ENCODE peak calls at places on chromosomes 16 and 17, in eight cellular contexts. Z, I, W, R, J, U, V and N are unnamed samples. For H3K27me3 and H3K36me3, the result is how much of the 10 kb centered on the place peaks cover.

GRCh38 chr17:1180434-1180742 is 607 bp upstream of the ABR start:
- DNase-seq in Z (no peak), I (no peak), W (no peak), R (no peak), J (no peak), U (no peak), V (no peak), N (no peak)

GRCh38 chr17:34562387-34562786 is 17.0 kb upstream of the TMEM132E start:
- DNase-seq in Z (no peak), I (no peak), W (no peak), R (no peak), J (no peak), U (no peak), V (no peak), N (no peak)

GRCh38 chr17:9802294-9802693 is 10.9 kb upstream of the DHRS7C start:
- DNase-seq in Z (peak), I (no peak), W (peak), R (no peak), J (no peak), U (no peak), V (peak), N (peak)

GRCh38 chr17:2688351-2689342 is 22.9 kb downstream of the CLUH start:
- DNase-seq in Z (no peak), I (peak), W (no peak), R (no peak), J (peak), U (no peak), V (peak), N (no peak)

GRCh38 chr17:42900460-42901331 is at the start of gene G6PC1:
- DNase-seq in Z (no peak), I (no peak), W (no peak), R (no peak), J (no peak), U (no peak), V (no peak), N (no peak)

GRCh38 chr17:50144845-50145531 is 5.5 kb downstream of the PPP1R9B start:
- DNase-seq in Z (no peak), I (peak), W (no peak), R (no peak), J (no peak), U (no peak), V (peak), N (no peak)

GRCh38 chr17:55266051-55266957 is 1.5 kb downstream of the HLF start:
- DNase-seq in Z (no peak), I (no peak), W (no peak), R (no peak), J (no peak), U (no peak), V (peak), N (no peak)

GRCh38 chr17:8289103-8289397 is 580 bp downstream of the RANGRF start:
- DNase-seq in Z (no peak), I (no peak), W (peak), R (no peak), J (peak), U (no peak), V (no peak), N (peak)

GRCh38 chr16:72854537-72854936 is 193.4 kb downstream of the ZFHX3 start:
- DNase-seq in Z (no peak), I (no peak), W (no peak), R (no peak), J (no peak), U (no peak), V (no peak), N (no peak)

GRCh38 chr16:69119536-69119935 is 12.9 kb downstream of the CHTF8 start:
- DNase-seq in Z (no peak), I (peak), W (no peak), R (no peak), J (no peak), U (no peak), V (no peak), N (no peak)

GRCh38 chr16:85490971-85491771 is 122.0 kb upstream of the GSE1 start:
- DNase-seq in Z (peak), I (peak), W (no peak), R (no peak), J (no peak), U (no peak), V (no peak), N (no peak)

GRCh38 chr16:6573577-6573976 is 759.1 kb upstream of the RBFOX1 start:
- DNase-seq in Z (no peak), I (no peak), W (no peak), R (no peak), J (no peak), U (peak), V (peak), N (no peak)

GRCh38 chr16:24075929-24076716 is 180.0 kb upstream of the CACNG3 start:
- DNase-seq in Z (no peak), I (no peak), W (no peak), R (no peak), J (no peak), U (peak), V (no peak), N (no peak)

GRCh38 chr17:39670746-39671145 is 2.5 kb downstream of the PNMT start:
- DNase-seq in Z (no peak), I (no peak), W (no peak), R (no peak), J (no peak), U (no peak), V (no peak), N (no peak)

GRCh38 chr17:59366773-59367656 is 35.6 kb downstream of the YPEL2 start:
- DNase-seq in Z (no peak), I (peak), W (peak), R (peak), J (peak), U (no peak), V (peak), N (peak)

GRCh38 chr17:16820979-16821543 is 131.0 kb downstream of the CCDC144A start:
- DNase-seq in Z (no peak), I (no peak), W (no peak), R (no peak), J (no peak), U (no peak), V (no peak), N (no peak)

GRCh38 chr16:62021295-62021694 is 14.9 kb downstream of the CDH8 start:
- DNase-seq in Z (no peak), I (no peak), W (no peak), R (no peak), J (no peak), U (no peak), V (no peak), N (peak)

GRCh38 chr16:58032710-58033293 is 7.2 kb downstream of the MMP15 start:
- DNase-seq in Z (peak), I (peak), W (no peak), R (no peak), J (peak), U (no peak), V (peak), N (no peak)

GRCh38 chr16:88875703-88876234 is 9.3 kb upstream of the PABPN1L start:
- DNase-seq in Z (no peak), I (no peak), W (no peak), R (no peak), J (no peak), U (no peak), V (no peak), N (no peak)

GRCh38 chr16:66486773-66487579 is 59.9 kb downstream of the BEAN1 start:
- DNase-seq in Z (peak), I (no peak), W (peak), R (peak), J (no peak), U (no peak), V (peak), N (peak)

GRCh38 chr16:58286280-58286679 is 8.5 kb downstream of the PRSS54 start:
- DNase-seq in Z (no peak), I (no peak), W (no peak), R (no peak), J (no peak), U (no peak), V (no peak), N (no peak)

GRCh38 chr17:80441133-80441578 is 26.2 kb downstream of the ENDOV start:
- DNase-seq in Z (peak), I (no peak), W (no peak), R (no peak), J (no peak), U (peak), V (no peak), N (peak)

GRCh38 chr17:48729335-48730239 is 1.0 kb upstream of the HOXB13 start:
- DNase-seq in Z (no peak), I (no peak), W (no peak), R (no peak), J (no peak), U (no peak), V (no peak), N (peak)

GRCh38 chr16:57798267-57798810 is 4.0 kb downstream of the KIFC3 start:
- DNase-seq in Z (no peak), I (no peak), W (no peak), R (no peak), J (peak), U (no peak), V (no peak), N (no peak)

GRCh38 chr16:79261461-79261860 is 339.1 kb downstream of the MAF start:
- DNase-seq in Z (no peak), I (no peak), W (no peak), R (no peak), J (peak), U (peak), V (peak), N (peak)

GRCh38 chr17:32912218-32912897 is 15.6 kb upstream of the TMEM98 start:
- DNase-seq in Z (peak), I (peak), W (peak), R (peak), J (peak), U (no peak), V (peak), N (peak)

GRCh38 chr17:20158580-20158979 is 149.4 kb downstream of the SPECC1 start:
- DNase-seq in Z (no peak), I (no peak), W (no peak), R (no peak), J (no peak), U (no peak), V (no peak), N (no peak)

GRCh38 chr16:48491517-48491916 is 106.3 kb upstream of the SIAH1 start:
- DNase-seq in Z (peak), I (no peak), W (no peak), R (no peak), J (no peak), U (no peak), V (no peak), N (peak)

GRCh38 chr16:73040136-73040535 is 7.8 kb downstream of the ZFHX3 start:
- DNase-seq in Z (no peak), I (no peak), W (no peak), R (peak), J (no peak), U (peak), V (no peak), N (no peak)

GRCh38 chr17:1039511-1040215 is 42.7 kb downstream of the TIMM22 start:
- DNase-seq in Z (peak), I (peak), W (no peak), R (peak), J (peak), U (no peak), V (peak), N (no peak)

GRCh38 chr17:46738544-46738943 is 79.9 kb downstream of the WNT3 start:
- DNase-seq in Z (no peak), I (no peak), W (no peak), R (no peak), J (no peak), U (no peak), V (no peak), N (no peak)

GRCh38 chr16:12392585-12393089 is 411.1 kb downstream of the CPPED1 start:
- DNase-seq in Z (no peak), I (peak), W (no peak), R (no peak), J (no peak), U (no peak), V (no peak), N (no peak)

GRCh38 chr16:85682516-85682915 is 6.2 kb downstream of the GINS2 start:
- DNase-seq in Z (no peak), I (no peak), W (no peak), R (no peak), J (no peak), U (no peak), V (no peak), N (no peak)

GRCh38 chr16:30567991-30568638 is 3.4 kb downstream of the ZNF688 start:
- DNase-seq in Z (peak), I (no peak), W (peak), R (no peak), J (no peak), U (no peak), V (no peak), N (no peak)

GRCh38 chr17:33055746-33056145 is 64.1 kb downstream of the SPACA3 start:
- DNase-seq in Z (no peak), I (no peak), W (no peak), R (no peak), J (no peak), U (no peak), V (no peak), N (no peak)

GRCh38 chr17:1650731-1651558 is 1.3 kb upstream of the RILP start:
- DNase-seq in Z (no peak), I (peak), W (no peak), R (no peak), J (peak), U (no peak), V (no peak), N (no peak)

GRCh38 chr16:57658878-57659674 is 9.0 kb upstream of the ADGRG3 start:
- DNase-seq in Z (no peak), I (no peak), W (no peak), R (no peak), J (no peak), U (no peak), V (no peak), N (no peak)

GRCh38 chr17:1122681-1123396 is 56.9 kb downstream of the ABR start:
- DNase-seq in Z (peak), I (peak), W (peak), R (peak), J (peak), U (no peak), V (peak), N (peak)

GRCh38 chr17:18186271-18186982 is 2.8 kb downstream of the ALKBH5 start:
- DNase-seq in Z (peak), I (no peak), W (no peak), R (no peak), J (no peak), U (no peak), V (no peak), N (peak)

GRCh38 chr17:18187816-18188761 is 4.5 kb downstream of the ALKBH5 start:
- DNase-seq in Z (peak), I (no peak), W (no peak), R (no peak), J (no peak), U (no peak), V (peak), N (peak)

GRCh38 chr17:18185391-18185790 is 1.8 kb downstream of the ALKBH5 start:
- DNase-seq in Z (peak), I (no peak), W (no peak), R (no peak), J (no peak), U (no peak), V (no peak), N (no peak)

GRCh38 chr17:18185832-18186231 is 2.2 kb downstream of the ALKBH5 start:
- DNase-seq in Z (no peak), I (no peak), W (no peak), R (no peak), J (no peak), U (no peak), V (no peak), N (no peak)

GRCh38 chr17:18187226-18187625 is 3.6 kb downstream of the ALKBH5 start:
- DNase-seq in Z (peak), I (no peak), W (no peak), R (no peak), J (no peak), U (no peak), V (no peak), N (no peak)
- H3K4me3 ChIP-seq in Z (peak), I (no peak), W (peak), R (peak), J (peak), U (peak), V (peak), N (peak)

DNA sequence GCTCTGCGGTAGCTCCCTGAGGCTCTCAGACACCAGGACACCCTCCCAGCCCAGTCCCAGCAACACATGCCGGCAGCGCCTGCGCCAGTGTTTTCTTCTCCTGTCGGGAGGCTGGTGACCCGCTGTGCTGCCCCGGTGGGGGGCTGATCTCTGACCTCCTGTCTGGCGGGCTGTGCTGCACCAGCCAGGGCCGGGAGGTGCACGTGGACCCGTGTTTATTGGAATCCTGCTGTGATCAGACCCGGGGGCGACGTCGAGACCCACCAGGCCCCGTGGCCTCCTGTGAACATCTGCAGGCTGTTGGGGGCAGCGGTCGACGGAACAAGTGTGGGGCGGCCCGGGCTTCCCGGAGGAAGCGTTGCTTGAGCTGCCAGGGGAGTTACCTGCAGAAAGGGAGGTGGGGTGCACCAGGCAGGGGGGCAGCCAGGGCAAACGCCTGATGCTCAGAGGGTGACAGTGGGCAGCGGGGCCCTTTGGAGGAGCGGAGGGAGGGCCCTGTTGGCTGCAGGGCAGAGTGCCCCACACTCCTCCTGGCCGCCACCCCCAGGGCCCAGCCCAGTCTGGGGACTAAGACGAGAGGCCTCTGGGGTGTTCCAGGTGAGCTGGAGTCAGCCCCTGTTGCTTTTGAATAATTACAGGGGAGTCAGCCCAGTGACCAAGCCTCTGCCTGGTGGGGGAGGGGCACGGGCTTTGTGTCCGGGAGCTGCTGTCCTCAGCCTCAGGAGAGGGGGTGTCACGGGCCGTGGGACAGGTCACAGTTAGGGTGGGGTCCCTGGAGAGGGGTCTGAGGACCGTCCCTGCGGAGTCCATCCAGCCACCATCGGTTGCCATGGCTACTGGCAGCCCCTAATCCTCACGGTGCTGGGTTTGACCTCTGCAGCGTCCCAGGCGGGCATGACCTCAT is 2.2 kb upstream of the SSTR5 start:
- DNase-seq in Z (no peak), I (no peak), W (no peak), R (no peak), J (no peak), U (no peak), V (no peak), N (no peak)
- H3K27me3 ChIP-seq in Z (under half), I (under half), W (half or more), R (under half), J (half or more), U (half or more), V (under half), N (half or more)

GRCh38 chr16:82955836-82956348 is 329.1 kb downstream of the CDH13 start:
- DNase-seq in Z (no peak), I (no peak), W (no peak), R (no peak), J (no peak), U (no peak), V (no peak), N (no peak)
- H3K36me3 ChIP-seq in Z (under half), I (under half), W (under half), R (under half), J (under half), U (under half), V (under half), N (under half)

DNA sequence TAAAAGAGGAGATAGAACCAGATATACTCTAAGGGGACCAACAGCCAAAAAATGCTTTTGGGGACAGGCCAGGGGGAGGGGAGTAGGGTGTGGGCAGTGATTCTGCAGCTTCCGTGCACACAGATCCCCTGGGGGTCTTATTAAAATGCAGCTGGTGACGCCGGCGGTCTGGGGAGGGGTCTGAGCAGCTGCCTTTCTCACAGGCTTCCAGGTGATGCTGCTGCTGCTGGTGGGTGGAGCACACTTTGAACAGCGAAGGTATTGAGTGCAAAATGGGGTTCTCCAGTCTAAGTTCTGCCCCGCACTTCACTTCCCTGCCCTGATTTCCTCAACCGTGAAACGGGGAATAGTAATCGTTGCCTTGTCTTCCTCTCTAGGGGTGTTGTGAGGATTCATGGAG is 46.4 kb upstream of the TBX2 start:
- DNase-seq in Z (no peak), I (no peak), W (no peak), R (no peak), J (no peak), U (no peak), V (no peak), N (no peak)
- H3K4me3 ChIP-seq in Z (no peak), I (no peak), W (no peak), R (no peak), J (no peak), U (no peak), V (no peak), N (no peak)

GRCh38 chr17:77560841-77561240 is 397.7 kb upstream of the TNRC6C start:
- DNase-seq in Z (no peak), I (no peak), W (no peak), R (no peak), J (peak), U (no peak), V (no peak), N (no peak)
- H3K27me3 ChIP-seq in Z (under half), I (under half), W (under half), R (under half), J (under half), U (under half), V (under half), N (under half)

GRCh38 chr17:4535667-4536258 is 19.4 kb downstream of the MYBBP1A start:
- DNase-seq in Z (no peak), I (peak), W (no peak), R (no peak), J (no peak), U (no peak), V (peak), N (no peak)

GRCh38 chr17:4537451-4538235 is 17.5 kb downstream of the MYBBP1A start:
- DNase-seq in Z (no peak), I (peak), W (no peak), R (no peak), J (no peak), U (no peak), V (peak), N (no peak)

GRCh38 chr17:4538236-4539002 is 16.8 kb downstream of the MYBBP1A start:
- DNase-seq in Z (no peak), I (no peak), W (no peak), R (no peak), J (no peak), U (no peak), V (peak), N (no peak)

GRCh38 chr17:4536259-4536741 is 18.9 kb downstream of the MYBBP1A start:
- DNase-seq in Z (peak), I (peak), W (no peak), R (no peak), J (no peak), U (no peak), V (no peak), N (no peak)

DNA sequence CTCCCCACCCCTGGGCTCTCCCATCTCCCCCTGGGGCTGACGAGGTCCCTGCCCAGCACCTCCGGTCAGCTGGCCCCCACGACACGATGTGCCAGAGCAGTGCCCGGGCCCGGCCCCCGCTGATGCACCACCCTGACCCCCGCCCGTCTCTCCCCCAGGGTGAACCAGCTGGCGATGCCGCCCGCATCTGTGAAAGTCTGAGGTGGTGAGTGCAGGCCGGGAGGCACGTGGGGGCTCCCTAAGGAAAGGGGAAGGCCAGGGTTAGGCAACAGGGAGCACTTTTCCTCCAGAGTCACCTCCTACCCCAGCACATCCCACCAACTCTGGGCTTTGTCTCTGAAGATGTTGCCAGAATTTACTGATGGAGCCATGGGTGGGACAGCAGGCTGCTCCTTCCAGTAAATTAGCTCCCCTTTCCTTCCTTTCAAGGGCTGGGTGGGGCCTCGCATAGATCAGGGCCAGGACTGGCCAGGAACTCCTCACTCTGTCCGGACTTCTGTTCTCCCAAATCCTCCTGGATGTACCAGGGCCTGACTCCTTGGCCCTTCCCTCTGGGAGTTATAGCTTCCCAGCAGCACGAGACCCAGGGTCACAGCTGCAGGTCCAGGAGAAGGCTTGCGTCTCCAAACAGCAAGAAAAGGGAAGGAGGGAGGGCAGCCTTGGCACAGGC is 18.3 kb downstream of the MYBBP1A start:
- DNase-seq in Z (peak), I (peak), W (no peak), R (no peak), J (no peak), U (no peak), V (peak), N (no peak)
- H3K36me3 ChIP-seq in Z (under half), I (under half), W (under half), R (under half), J (half or more), U (under half), V (under half), N (under half)